ENCODE peak calls at places on chromosomes 1 and 21, in four cellular contexts. F is fibroblast of pulmonary artery, T is cardiac fibroblast, Q is Panc1. Z is an unnamed sample.
A peak's percentile ranks its signal among the peaks of the same experiment; 100 is the strongest.

GRCh38 chr1:15056515-15057285 is 96.8 kb upstream of the TMEM51 start:
- DNase-seq in F (peak; percentile 31), T (peak; percentile 35), Q (no peak), Z (peak; percentile 15)

GRCh38 chr1:87072904-87073303 is 158.5 kb downstream of the HS2ST1 start:
- DNase-seq in F (no peak), T (no peak), Q (no peak), Z (no peak)

GRCh38 chr1:221431068-221431651 is 310.7 kb downstream of the DUSP10 start:
- DNase-seq in F (peak; percentile 41), T (peak; percentile 66), Q (no peak), Z (no peak)

GRCh38 chr1:37393173-37393572 is 81.2 kb upstream of the ZC3H12A start:
- DNase-seq in F (no peak), T (no peak), Q (no peak), Z (no peak)

GRCh38 chr1:103582493-103582892 is 11.1 kb downstream of the AMY2B start:
- DNase-seq in F (no peak), T (no peak), Q (no peak), Z (no peak)

GRCh38 chr1:161052899-161053298 is 7.1 kb upstream of the USF1 start:
- DNase-seq in F (no peak), T (no peak), Q (no peak), Z (no peak)

GRCh38 chr1:42209516-42210370 is 45.2 kb upstream of the GUCA2A start:
- DNase-seq in F (no peak), T (no peak), Q (no peak), Z (no peak)

GRCh38 chr21:31732891-31733520 is 1.1 kb upstream of the SCAF4 start:
- DNase-seq in F (no peak), T (peak; percentile 26), Q (no peak), Z (no peak)

GRCh38 chr21:18191139-18191538 is 53.5 kb upstream of the CHODL start:
- DNase-seq in F (no peak), T (no peak), Q (no peak), Z (no peak)

GRCh38 chr1:52633291-52633754 is 355 bp downstream of the SHISAL2A start:
- DNase-seq in F (no peak), T (no peak), Q (no peak), Z (no peak)

GRCh38 chr1:107844009-107844408 is 121.0 kb downstream of the VAV3 start:
- DNase-seq in F (no peak), T (no peak), Q (no peak), Z (no peak)

DNA sequence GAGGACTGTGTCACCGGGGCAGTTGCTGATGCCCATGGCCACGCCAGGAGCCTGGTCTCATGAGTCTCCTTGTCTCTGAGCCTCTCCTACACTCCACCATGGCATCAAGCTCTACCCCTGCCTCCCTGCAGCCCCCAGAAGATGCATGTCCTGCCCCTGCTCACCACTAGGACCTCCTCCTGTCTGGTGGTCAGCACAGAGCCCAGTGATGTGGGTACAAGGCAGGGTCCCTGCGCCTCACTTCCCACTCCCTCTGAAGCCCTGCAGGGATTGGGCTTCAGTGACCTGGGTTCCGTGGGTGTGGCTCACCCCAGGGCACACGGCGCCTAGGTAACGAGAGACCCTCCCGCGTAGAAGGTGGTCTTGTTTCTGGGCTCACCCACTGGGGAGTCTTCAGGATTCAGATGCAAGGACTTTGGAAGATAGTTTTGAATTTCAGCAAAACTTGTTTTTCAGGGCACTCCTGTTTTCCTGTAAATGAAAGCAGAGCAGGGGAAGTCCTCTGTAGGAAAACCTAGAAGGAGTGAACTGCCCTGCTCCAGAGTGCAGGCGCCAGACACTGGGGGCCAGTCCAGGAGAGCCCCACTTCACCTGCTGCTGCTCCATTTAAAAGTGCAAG is 2.8 kb downstream of the COL18A1 start:
- DNase-seq in F (no peak), T (no peak), Q (no peak), Z (peak; percentile 63)
- TF ChIP-seq CTCF in F (peak; percentile 13), T (peak; percentile 7), Q (no peak), Z (no peak)

DNA sequence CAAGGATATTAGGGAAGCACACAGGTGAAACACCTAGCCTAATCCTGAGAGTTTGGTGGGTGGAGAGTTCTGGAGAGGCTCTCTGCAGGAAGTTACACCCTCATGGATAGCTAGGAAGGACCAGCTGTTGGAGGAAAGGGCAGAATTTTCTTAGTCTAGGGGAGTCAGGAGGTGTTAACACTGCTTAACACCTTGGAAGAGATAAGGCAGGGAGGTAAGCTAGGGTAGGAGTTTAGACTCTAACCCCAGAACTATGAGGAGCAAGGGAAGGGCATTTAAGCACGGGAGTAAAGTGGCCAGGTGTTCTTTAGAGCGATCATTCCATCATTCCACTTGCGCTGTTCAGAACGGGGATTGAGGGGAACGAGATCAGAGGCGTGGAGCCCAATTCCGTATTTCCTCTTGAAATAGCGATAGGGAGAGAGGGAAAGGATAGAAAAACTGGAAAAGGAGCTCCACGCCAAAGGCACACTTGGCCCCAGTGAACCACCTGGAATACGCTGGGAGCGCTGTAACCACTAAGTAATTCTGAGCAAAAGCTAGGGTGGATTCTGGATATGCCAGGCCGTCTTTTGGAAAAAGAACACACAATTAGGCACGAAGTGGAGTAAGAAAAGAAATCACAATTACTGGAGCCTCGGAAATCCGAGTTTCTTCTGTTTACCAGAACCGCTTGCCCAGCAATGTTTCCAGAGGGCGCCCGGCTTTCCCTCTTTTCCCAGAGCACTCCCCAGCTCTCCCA is 1.5 kb upstream of the GPR137B start:
- DNase-seq in F (no peak), T (no peak), Q (no peak), Z (no peak)
- H3K4me3 ChIP-seq in F (peak overlapping the region; percentile 64), T (peak overlapping the region; percentile 47), Q (peak overlapping the region; percentile 81), Z (peak overlapping the region; percentile 41)

GRCh38 chr1:153727463-153728304 is at the start of gene INTS3:
- DNase-seq in F (peak; percentile 100), T (peak; percentile 100), Q (peak; percentile 99), Z (peak; percentile 100)
- TF ChIP-seq CTCF in F (no peak), T (peak; percentile 19), Q (no peak), Z (no peak)

GRCh38 chr1:203325004-203325417 is 19.7 kb downstream of the BTG2 start:
- DNase-seq in F (no peak), T (peak; percentile 15), Q (no peak), Z (no peak)
- H3K4me3 ChIP-seq in F (no peak overlapping the region), T (no peak overlapping the region), Q (no peak overlapping the region), Z (no peak overlapping the region)

GRCh38 chr1:3068400-3069361 is at the start of gene PRDM16:
- DNase-seq in F (peak; percentile 23), T (peak; percentile 33), Q (no peak), Z (peak; percentile 65)

GRCh38 chr1:3067671-3068399 is 1.2 kb upstream of the PRDM16 start:
- DNase-seq in F (no peak), T (no peak), Q (no peak), Z (no peak)

GRCh38 chr1:3070304-3070653 is 1.3 kb downstream of the PRDM16 start:
- DNase-seq in F (no peak), T (no peak), Q (no peak), Z (peak; percentile 13)

GRCh38 chr1:3070654-3071506 is 1.9 kb downstream of the PRDM16 start:
- DNase-seq in F (no peak), T (no peak), Q (no peak), Z (peak; percentile 19)

DNA sequence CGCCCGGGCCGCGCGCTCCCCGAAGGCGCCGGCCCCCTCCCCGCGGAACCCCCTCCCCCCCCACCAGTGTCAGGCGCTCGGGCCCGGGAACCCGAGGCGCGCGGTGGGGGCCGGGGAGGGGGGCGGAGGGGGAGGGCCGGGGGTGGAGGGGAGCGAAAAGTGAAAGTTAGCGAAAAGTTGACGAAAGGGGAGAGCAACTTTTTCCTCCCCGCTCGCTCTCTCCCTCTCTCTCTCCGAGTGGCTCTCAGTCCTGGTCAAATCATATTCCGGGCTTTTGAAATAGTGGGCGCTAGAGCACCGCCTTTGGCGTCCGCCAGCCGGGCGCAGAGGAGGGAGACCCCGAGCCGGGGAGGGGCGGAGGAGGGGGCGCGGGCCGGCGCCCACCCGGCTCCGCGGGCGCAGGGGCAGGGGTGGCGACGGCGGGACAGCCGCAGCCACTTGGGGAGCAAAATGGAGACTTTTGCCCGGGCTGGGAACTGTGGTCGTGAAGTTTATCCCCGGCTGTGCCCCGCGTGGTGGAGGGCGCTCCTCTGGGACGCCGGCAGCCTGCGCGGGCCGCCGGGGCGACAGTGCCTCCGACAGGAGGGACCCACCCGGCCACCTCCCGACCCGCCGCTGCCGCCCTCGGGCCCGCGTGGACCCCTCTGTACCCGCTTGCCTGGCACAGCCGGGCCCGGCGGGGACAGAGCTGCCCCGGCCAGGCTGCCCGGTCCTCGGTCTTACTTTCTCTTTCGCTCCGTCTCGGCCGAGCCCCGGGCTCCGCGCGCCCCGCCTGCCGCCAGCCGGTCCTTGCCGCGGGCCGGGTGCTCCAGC is 694 bp downstream of the PRDM16 start:
- DNase-seq in F (peak; percentile 47), T (peak; percentile 62), Q (no peak), Z (peak; percentile 36)
- TF ChIP-seq CTCF in F (peak; percentile 20), T (peak; percentile 8), Q (peak; percentile 73), Z (peak; percentile 11)

GRCh38 chr21:34604556-34604955 is 10.4 kb downstream of the RCAN1 start:
- DNase-seq in F (no peak), T (no peak), Q (no peak), Z (no peak)

GRCh38 chr21:34603710-34604057 is 11.2 kb downstream of the RCAN1 start:
- DNase-seq in F (no peak), T (no peak), Q (no peak), Z (no peak)

GRCh38 chr21:34603002-34603709 is 11.8 kb downstream of the RCAN1 start:
- DNase-seq in F (peak; percentile 77), T (peak; percentile 82), Q (no peak), Z (peak; percentile 81)

GRCh38 chr21:34599534-34600101 is 15.3 kb downstream of the RCAN1 start:
- DNase-seq in F (no peak), T (no peak), Q (no peak), Z (no peak)

GRCh38 chr21:34602061-34602460 is 12.9 kb downstream of the RCAN1 start:
- DNase-seq in F (no peak), T (no peak), Q (no peak), Z (no peak)
- H3K4me3 ChIP-seq in F (no peak overlapping the region), T (no peak overlapping the region), Q (no peak overlapping the region), Z (no peak overlapping the region)

DNA sequence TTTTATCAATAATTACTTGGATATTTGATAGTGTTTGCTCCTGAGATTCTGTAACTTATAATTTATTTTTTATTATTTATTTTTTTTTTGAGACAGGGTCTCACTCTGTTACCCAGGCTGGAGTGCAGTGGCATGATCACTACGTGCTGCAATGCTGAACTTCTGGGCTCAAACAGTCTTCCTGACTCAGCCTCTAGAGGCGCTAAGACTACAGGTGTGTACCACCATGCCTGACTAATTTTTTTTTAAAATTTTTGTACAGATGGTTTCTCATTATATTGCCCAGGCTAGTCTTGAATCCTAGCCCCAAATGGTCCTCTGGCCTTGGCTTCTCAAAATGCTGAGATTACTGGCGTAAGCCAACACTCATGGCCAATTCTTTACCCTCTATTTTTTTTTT is 845.5 kb upstream of the ADGRL4 start:
- DNase-seq in F (no peak), T (no peak), Q (no peak), Z (peak; percentile 26)
- TF ChIP-seq CTCF in F (peak; percentile 7), T (peak; percentile 10), Q (peak; percentile 41), Z (peak; percentile 36)